ENCODE peak calls at places on chromosomes 3 and 15, in four cellular contexts. U is GM12878, I is bronchial epithelial cell, G is heart left ventricle. E is an unnamed sample.

GRCh38 chr3:12706504-12707253 is 42.8 kb upstream of the RAF1 start:
- DNase-seq in U (peak), I (peak), G (peak), E (no peak)

GRCh38 chr3:135412475-135412874 is 553.1 kb upstream of the PPP2R3A start:
- DNase-seq in U (no peak), I (no peak), G (no peak), E (no peak)

GRCh38 chr3:10845240-10845761 is 29.3 kb downstream of the SLC6A11 start:
- DNase-seq in U (no peak), I (no peak), G (no peak), E (no peak)

GRCh38 chr15:78384651-78385050 is 44.5 kb downstream of the CRABP1 start:
- DNase-seq in I (no peak), G (no peak), U (no peak), E (no peak)

GRCh38 chr3:185796431-185797107 is 28.3 kb downstream of the IGF2BP2 start:
- DNase-seq in I (peak), U (no peak), G (no peak), E (no peak)

GRCh38 chr15:32888221-32888761 is 170.5 kb downstream of the GREM1 start:
- DNase-seq in U (no peak), I (peak), G (no peak), E (no peak)

GRCh38 chr15:74838117-74838516 is 4.8 kb downstream of the ULK3 start:
- DNase-seq in I (no peak), U (no peak), G (no peak), E (no peak)

GRCh38 chr3:50370594-50370993 is 11.3 kb upstream of the TMEM115 start:
- DNase-seq in G (no peak), U (no peak), I (no peak), E (no peak)

GRCh38 chr15:38702178-38702912 is 137.7 kb upstream of the RASGRP1 start:
- DNase-seq in U (no peak), G (no peak), I (peak), E (no peak)

GRCh38 chr15:82132742-82133141 is 86.9 kb upstream of the MEX3B start:
- DNase-seq in G (no peak), U (no peak), I (peak), E (no peak)

GRCh38 chr3:50515565-50516047 is 12.2 kb upstream of the CACNA2D2 start:
- DNase-seq in G (peak), I (no peak), U (no peak), E (no peak)

GRCh38 chr3:94311651-94312050 is 248.8 kb downstream of the NSUN3 start:
- DNase-seq in I (no peak), G (no peak), U (no peak), E (no peak)

GRCh38 chr3:154275965-154276364 is 48.3 kb downstream of the DHX36 start:
- DNase-seq in U (no peak), I (no peak), G (peak), E (no peak)

GRCh38 chr3:32249184-32249782 is 10.8 kb downstream of the CMTM8 start:
- DNase-seq in U (no peak), I (peak), G (no peak), E (no peak)

GRCh38 chr3:192284443-192285072 is 442.8 kb downstream of the FGF12 start:
- DNase-seq in I (peak), U (no peak), G (no peak), E (no peak)

GRCh38 chr3:41026394-41027177 is 172.7 kb upstream of the CTNNB1 start:
- DNase-seq in I (peak), U (no peak), G (peak), E (peak)

GRCh38 chr3:40042752-40043443 is 233.5 kb downstream of the MYRIP start:
- DNase-seq in I (peak), U (no peak), G (no peak), E (no peak)

GRCh38 chr3:35617370-35617769 is 22.0 kb upstream of the ARPP21 start:
- DNase-seq in G (no peak), I (no peak), U (no peak), E (no peak)

GRCh38 chr3:190617185-190617584 is 103.3 kb downstream of the IL1RAP start:
- DNase-seq in U (peak), G (no peak), I (peak), E (no peak)

GRCh38 chr3:197354195-197355059 is 56.0 kb upstream of the DLG1 start:
- DNase-seq in G (peak), U (peak), I (no peak), E (no peak)

GRCh38 chr3:174295336-174295735 is 563.8 kb upstream of the NAALADL2 start:
- DNase-seq in G (no peak), I (no peak), U (no peak), E (no peak)

GRCh38 chr3:106425021-106425420 is 556.2 kb upstream of the CBLB start:
- DNase-seq in G (no peak), U (no peak), I (no peak), E (no peak)

GRCh38 chr3:136728918-136729317 is 23.3 kb downstream of the STAG1 start:
- DNase-seq in U (no peak), G (no peak), I (peak), E (no peak)

GRCh38 chr3:157063926-157064325 is 96.0 kb downstream of the CCNL1 start:
- DNase-seq in G (no peak), I (no peak), U (no peak), E (no peak)

GRCh38 chr3:152374260-152374990 is 105.7 kb downstream of the MBNL1 start:
- DNase-seq in G (no peak), I (no peak), U (no peak), E (no peak)

GRCh38 chr3:149332781-149333517 is 487 bp downstream of the TM4SF18 start:
- DNase-seq in U (no peak), I (no peak), G (no peak), E (no peak)

GRCh38 chr15:51494411-51495314 is 127.9 kb downstream of the DMXL2 start:
- DNase-seq in G (no peak), I (peak), U (no peak), E (no peak)

GRCh38 chr3:37668431-37668830 is 193.2 kb upstream of the CTDSPL start:
- DNase-seq in G (no peak), U (no peak), I (peak), E (no peak)

GRCh38 chr15:41558400-41559238 is at the start of gene TYRO3:
- DNase-seq in I (no peak), G (peak), U (no peak), E (peak)
- TF ChIP-seq CTCF in I (no peak), G (no peak), U (no peak), E (no peak)

GRCh38 chr3:59809750-59810444 is 760.1 kb upstream of the CFAP20DC start:
- DNase-seq in I (peak), U (no peak), G (no peak), E (no peak)
- TF ChIP-seq CTCF in I (peak), U (peak), G (peak), E (no peak)

GRCh38 chr3:100053929-100054620 is 60.2 kb downstream of the FILIP1L start:
- DNase-seq in I (no peak), U (no peak), G (no peak), E (no peak)

GRCh38 chr3:100062665-100063064 is 51.6 kb downstream of the FILIP1L start:
- DNase-seq in U (no peak), I (no peak), G (no peak), E (no peak)

GRCh38 chr3:100060685-100061484 is 53.4 kb downstream of the FILIP1L start:
- DNase-seq in U (no peak), G (no peak), I (no peak), E (no peak)

GRCh38 chr3:100059472-100059871 is 54.8 kb downstream of the FILIP1L start:
- DNase-seq in U (no peak), G (no peak), I (no peak), E (no peak)

DNA sequence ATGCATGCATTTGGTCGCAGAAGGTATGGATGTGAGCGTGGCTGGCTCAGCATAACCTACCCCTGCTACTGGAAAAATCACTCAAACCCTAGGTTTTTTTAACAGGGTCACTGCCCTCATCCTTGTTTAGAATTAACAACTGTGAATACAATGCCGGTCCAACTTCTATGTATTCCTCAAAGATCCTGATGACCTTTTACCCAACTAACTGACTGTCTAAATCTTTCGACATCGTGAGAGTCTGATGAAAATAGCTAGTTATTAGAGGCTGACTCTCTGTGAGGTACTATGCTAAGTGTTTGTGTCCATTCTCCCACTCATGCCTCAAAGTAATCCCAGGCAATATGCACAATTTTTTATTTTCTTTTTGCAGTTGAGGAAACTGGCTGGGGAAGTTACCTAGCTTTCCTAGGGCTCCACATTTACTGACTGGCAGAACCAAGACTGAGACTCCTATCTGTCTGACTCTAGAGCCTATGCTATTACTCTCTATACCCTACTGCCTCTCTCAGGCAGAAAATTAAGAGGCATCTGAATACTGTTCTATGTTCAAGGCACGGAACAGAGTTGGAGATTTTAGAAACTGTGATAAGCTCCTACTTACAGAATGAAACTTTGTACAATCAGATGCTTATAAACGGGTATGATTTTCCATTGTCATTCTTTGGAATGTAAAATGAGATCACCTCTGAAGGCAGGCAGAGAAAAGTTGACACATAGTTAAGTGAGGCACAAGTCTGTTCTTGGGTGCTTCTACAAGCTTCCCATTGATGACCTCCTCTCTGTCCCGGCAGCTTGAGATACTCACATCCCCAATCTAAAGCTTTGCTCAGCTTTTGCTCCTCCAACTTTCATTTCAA is 56.4 kb downstream of the FILIP1L start:
- DNase-seq in I (peak), G (no peak), U (no peak), E (no peak)
- TF ChIP-seq CTCF in I (no peak), G (peak), U (no peak), E (no peak)

DNA sequence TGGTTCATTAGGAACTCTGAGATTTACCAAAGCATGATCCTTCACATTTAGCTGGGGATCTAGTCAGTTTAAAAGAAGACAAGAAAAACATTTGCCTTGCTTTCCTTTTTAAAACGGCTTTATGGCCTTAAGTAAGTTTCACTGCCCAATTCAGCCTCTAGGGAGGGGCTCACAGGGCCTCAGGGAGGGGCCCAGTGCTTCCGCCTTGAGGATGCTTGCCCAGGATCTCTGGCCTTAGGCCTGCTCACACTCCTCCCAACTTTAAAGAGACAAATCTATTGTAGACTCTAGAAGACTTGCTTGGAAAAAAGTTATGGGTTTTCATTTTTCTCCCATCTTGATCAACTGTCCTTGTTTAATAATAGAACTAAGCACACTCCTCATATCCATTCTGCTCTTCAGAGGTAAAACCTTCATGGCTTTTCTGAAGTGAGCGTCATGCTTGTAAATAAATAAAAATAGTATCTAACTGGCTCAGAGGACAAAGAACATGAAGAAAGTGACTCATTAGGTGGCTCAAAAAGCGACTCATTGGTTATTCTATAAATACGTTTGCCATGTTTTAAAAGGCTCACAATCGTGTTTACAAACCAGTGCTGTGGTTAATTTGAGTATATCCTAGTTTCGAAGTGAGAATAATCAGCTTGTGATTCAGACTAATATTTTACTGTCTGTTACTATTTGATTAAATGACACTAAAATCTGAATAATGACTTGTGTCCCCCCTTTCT is 13.7 kb downstream of the PDHB start:
- DNase-seq in I (peak), G (peak), U (peak), E (no peak)
- TF ChIP-seq CTCF in I (no peak), G (no peak), U (no peak), E (no peak)

GRCh38 chr3:130843441-130843840 is 50.4 kb upstream of the ATP2C1 start:
- DNase-seq in I (no peak), G (no peak), U (no peak), E (no peak)
- TF ChIP-seq CTCF in I (no peak), G (no peak), U (no peak), E (no peak)

GRCh38 chr3:122864498-122864897 is 69.6 kb downstream of the SLC49A4 start:
- DNase-seq in G (no peak), U (no peak), I (no peak), E (no peak)
- TF ChIP-seq CTCF in G (no peak), U (no peak), I (no peak), E (no peak)